ENCODE peak calls at places on chromosomes 4 and X, in four cellular contexts. N, D, X and A are unnamed samples.

GRCh38 chr4:167000141-167000852 is 234.0 kb downstream of the SPOCK3 start:
- DNase-seq in N (no peak), D (no peak), X (no peak), A (no peak)

GRCh38 chrX:82218361-82218760 is 1016.5 kb downstream of the SH3BGRL start:
- DNase-seq in N (no peak), D (no peak), X (no peak), A (no peak)

GRCh38 chr4:114997596-114997995 is 115.8 kb downstream of the NDST4 start:
- DNase-seq in N (no peak), D (no peak), X (no peak), A (no peak)

GRCh38 chr4:8329859-8330761 is 60.6 kb downstream of the HTRA3 start:
- DNase-seq in N (no peak), D (no peak), X (no peak), A (no peak)

GRCh38 chr4:139314047-139314800 is 11.9 kb upstream of the NDUFC1 start:
- DNase-seq in N (no peak), D (no peak), X (no peak), A (no peak)

GRCh38 chrX:42746606-42747005 is 31.4 kb downstream of the PPP1R2C start:
- DNase-seq in N (no peak), D (peak), X (no peak), A (no peak)

GRCh38 chrX:24173115-24173847 is 23.8 kb downstream of the ZFX start:
- DNase-seq in N (no peak), D (peak), X (no peak), A (no peak)

GRCh38 chrX:149527705-149528104 is 13.1 kb upstream of the EOLA1 start:
- DNase-seq in N (no peak), D (peak), X (no peak), A (no peak)

GRCh38 chrX:14064632-14065432 is 35.1 kb upstream of the GEMIN8 start:
- DNase-seq in N (no peak), D (peak), X (no peak), A (no peak)

GRCh38 chrX:54710920-54711319 is 87.1 kb downstream of the ITIH6 start:
- DNase-seq in N (no peak), D (no peak), X (no peak), A (no peak)

GRCh38 chr4:27018076-27018475 is 157.4 kb downstream of the STIM2 start:
- DNase-seq in N (no peak), D (no peak), X (no peak), A (no peak)

GRCh38 chrX:10749113-10749512 is 128.7 kb upstream of the MID1 start:
- DNase-seq in N (no peak), D (peak), X (no peak), A (no peak)

GRCh38 chr4:185838104-185838452 is 26.1 kb upstream of the SORBS2 start:
- DNase-seq in N (no peak), D (no peak), X (no peak), A (no peak)

GRCh38 chr4:142721187-142721586 is 124.9 kb downstream of the INPP4B start:
- DNase-seq in N (no peak), D (no peak), X (no peak), A (no peak)

GRCh38 chr4:168623484-168623883 is 126.6 kb downstream of the PALLD start:
- DNase-seq in N (no peak), D (no peak), X (no peak), A (no peak)

GRCh38 chr4:4270529-4270928 is 19.4 kb downstream of the LYAR start:
- DNase-seq in N (no peak), D (peak), X (no peak), A (no peak)

GRCh38 chr4:183492791-183493221 is 12.1 kb upstream of the ING2 start:
- DNase-seq in N (no peak), D (peak), X (no peak), A (no peak)